ENCODE peak calls at places on chromosome 21, in nine cellular contexts. J, E, L, V, D, X, O, N and G are unnamed samples.
A peak's percentile ranks its signal among the peaks of the same experiment; 100 is the strongest.

GRCh38 chr21:42566524-42567180 is 53.0 kb downstream of the SLC37A1 start:
- DNase-seq in J (no peak), E (no peak), L (no peak), V (no peak), D (peak; percentile 29), X (no peak), O (no peak), N (peak; percentile 50), G (no peak)

GRCh38 chr21:35048183-35048601 is 910 bp downstream of the RUNX1 start:
- DNase-seq in J (no peak), E (no peak), L (no peak), V (peak; percentile 16), D (no peak), X (peak; percentile 31), O (no peak), N (no peak), G (no peak)

GRCh38 chr21:34344584-34344983 is 19.2 kb upstream of the KCNE2 start:
- DNase-seq in J (no peak), E (no peak), L (no peak), V (no peak), D (no peak), X (no peak), O (no peak), N (peak; percentile 29), G (no peak)

GRCh38 chr21:34107606-34108005 is 34.2 kb downstream of the MRPS6 start:
- DNase-seq in J (no peak), E (no peak), L (no peak), V (no peak), D (no peak), X (no peak), O (no peak), N (no peak), G (no peak)

GRCh38 chr21:15015622-15016471 is 49.0 kb downstream of the NRIP1 start:
- DNase-seq in J (no peak), E (peak; percentile 43), L (peak; percentile 56), V (peak; percentile 90), D (no peak), X (no peak), O (no peak), N (no peak), G (no peak)

GRCh38 chr21:16420086-16420724 is 690.4 kb downstream of the USP25 start:
- DNase-seq in J (no peak), E (peak; percentile 89), L (no peak), V (peak; percentile 78), D (no peak), X (no peak), O (peak; percentile 69), N (no peak), G (no peak)

GRCh38 chr21:38897532-38898421 is 92.0 kb downstream of the ETS2 start:
- DNase-seq in J (no peak), E (no peak), L (no peak), V (no peak), D (no peak), X (no peak), O (no peak), N (no peak), G (no peak)

GRCh38 chr21:41142051-41142795 is 25.7 kb upstream of the BACE2 start:
- DNase-seq in J (peak; percentile 9), E (peak; percentile 54), L (peak; percentile 6), V (peak; percentile 86), D (no peak), X (no peak), O (no peak), N (no peak), G (no peak)

GRCh38 chr21:10616535-10616934 is 95.2 kb downstream of the TPTE start:
- DNase-seq in J (no peak), E (no peak), L (no peak), V (no peak), D (no peak), X (no peak), O (no peak), N (no peak), G (no peak)

GRCh38 chr21:21102874-21103273 is 104.7 kb downstream of the NCAM2 start:
- DNase-seq in J (no peak), E (no peak), L (no peak), V (no peak), D (no peak), X (no peak), O (no peak), N (no peak), G (no peak)

GRCh38 chr21:21103692-21104091 is 105.5 kb downstream of the NCAM2 start:
- DNase-seq in J (no peak), E (no peak), L (no peak), V (no peak), D (no peak), X (no peak), O (no peak), N (no peak), G (no peak)

GRCh38 chr21:21096956-21097355 is 98.7 kb downstream of the NCAM2 start:
- DNase-seq in J (no peak), E (no peak), L (no peak), V (no peak), D (no peak), X (no peak), O (no peak), N (no peak), G (no peak)

GRCh38 chr21:21097425-21097824 is 99.2 kb downstream of the NCAM2 start:
- DNase-seq in J (no peak), E (no peak), L (no peak), V (no peak), D (no peak), X (no peak), O (no peak), N (no peak), G (no peak)

DNA sequence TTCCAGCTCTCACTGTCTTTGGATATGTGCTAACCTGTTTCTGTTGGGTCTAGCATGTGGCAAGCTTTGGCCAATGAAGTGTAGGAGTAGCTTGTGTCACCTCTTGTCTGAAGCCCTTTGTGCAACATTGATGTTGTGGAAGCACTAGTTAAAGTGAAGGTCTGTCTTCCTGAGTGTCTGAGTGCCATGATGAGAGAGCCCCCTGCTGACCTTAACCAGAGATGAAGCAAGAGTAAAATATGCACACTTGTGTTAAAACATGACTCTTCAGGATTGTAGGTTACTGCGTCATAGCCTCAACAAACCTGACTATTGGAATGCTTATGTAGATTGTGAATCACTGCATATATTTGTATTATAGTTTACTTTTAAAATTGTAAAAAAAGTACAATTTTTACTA is 103.7 kb downstream of the NCAM2 start:
- DNase-seq in J (peak; percentile 76), E (peak; percentile 60), L (peak; percentile 43), V (no peak), D (no peak), X (no peak), O (no peak), N (no peak), G (no peak)
- TF ChIP-seq CTCF in J (peak; percentile 60), E (no peak), L (peak; percentile 28), V (no peak), D (no peak), X (no peak), O (no peak), N (no peak), G (no peak)

GRCh38 chr21:45541221-45542039 is 810 bp downstream of the SLC19A1 start:
- DNase-seq in J (peak; percentile 46), E (peak; percentile 72), L (no peak), V (peak; percentile 75), D (peak; percentile 91), X (peak; percentile 64), O (peak; percentile 75), N (peak; percentile 93), G (peak; percentile 96)
- TF ChIP-seq CTCF in J (no peak), E (no peak), L (no peak), V (no peak), D (no peak), X (no peak), O (no peak), N (no peak), G (no peak)

GRCh38 chr21:43818685-43819084 is 29.3 kb downstream of the RRP1 start:
- DNase-seq in J (no peak), E (no peak), L (no peak), V (no peak), D (no peak), X (no peak), O (no peak), N (no peak), G (no peak)

GRCh38 chr21:43815991-43816390 is 26.6 kb downstream of the RRP1 start:
- DNase-seq in J (no peak), E (no peak), L (no peak), V (no peak), D (no peak), X (no peak), O (no peak), N (no peak), G (no peak)

GRCh38 chr21:43815107-43815742 is 25.8 kb downstream of the RRP1 start:
- DNase-seq in J (peak; percentile 86), E (no peak), L (no peak), V (no peak), D (no peak), X (no peak), O (no peak), N (no peak), G (no peak)

GRCh38 chr21:43817157-43818086 is 28.0 kb downstream of the RRP1 start:
- DNase-seq in J (no peak), E (no peak), L (no peak), V (no peak), D (no peak), X (no peak), O (no peak), N (no peak), G (no peak)

DNA sequence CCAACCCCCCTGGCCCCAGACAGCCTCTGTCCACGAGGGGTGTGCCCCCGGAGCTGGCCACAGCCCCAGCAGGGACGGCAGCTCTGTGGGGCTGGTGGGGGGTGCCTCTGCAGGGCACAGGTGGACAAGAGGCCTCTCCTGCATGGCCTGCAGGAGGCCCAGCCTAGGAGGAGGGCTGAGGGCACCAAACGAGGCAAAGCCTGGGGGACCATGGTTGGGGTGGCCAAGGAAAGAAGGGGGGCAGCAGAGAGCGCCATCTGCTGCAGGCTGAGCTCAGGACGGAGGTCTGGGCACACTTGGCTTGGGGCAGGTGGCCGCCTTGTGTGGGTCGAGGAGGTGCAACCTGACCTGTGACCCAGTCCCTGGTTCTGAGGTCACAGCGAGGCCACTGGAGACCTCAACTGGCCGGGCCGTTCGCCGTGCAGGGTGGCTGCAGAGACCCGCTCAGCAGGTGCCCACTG is 27.3 kb downstream of the RRP1 start:
- DNase-seq in J (peak; percentile 63), E (no peak), L (no peak), V (no peak), D (no peak), X (no peak), O (no peak), N (no peak), G (no peak)
- TF ChIP-seq CTCF in J (peak; percentile 39), E (no peak), L (no peak), V (no peak), D (no peak), X (no peak), O (no peak), N (no peak), G (no peak)

DNA sequence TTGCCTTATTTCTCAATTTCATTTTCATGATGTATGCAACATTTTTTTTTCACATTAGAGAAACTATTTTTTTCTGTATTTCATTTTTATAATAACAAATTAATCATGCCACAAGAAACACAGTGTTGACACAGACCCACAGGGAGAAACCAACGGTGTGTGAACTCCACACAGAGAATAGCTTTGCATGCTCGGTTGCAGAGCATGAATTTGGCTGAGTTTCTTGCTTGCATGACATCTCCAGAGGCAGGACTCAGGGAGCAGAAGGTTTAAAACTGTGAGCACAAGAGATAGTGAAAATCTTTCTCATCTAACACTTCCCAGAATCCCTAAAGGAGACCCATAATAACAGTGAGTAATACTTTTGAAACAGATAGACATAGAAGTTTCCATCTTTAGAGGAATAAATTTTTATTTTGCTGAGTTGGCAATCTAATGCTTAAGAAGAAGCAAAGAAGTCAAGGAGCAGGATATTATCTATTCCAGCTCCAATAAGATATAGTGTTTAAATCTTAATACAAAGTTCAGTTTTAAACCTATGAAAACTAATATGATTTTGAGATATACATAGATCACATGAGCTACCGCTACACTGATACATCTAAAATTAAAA is 890.9 kb downstream of the MRPL39 start:
- DNase-seq in J (no peak), E (no peak), L (no peak), V (no peak), D (no peak), X (no peak), O (no peak), N (no peak), G (no peak)
- TF ChIP-seq CTCF in J (no peak), E (no peak), L (no peak), V (no peak), D (no peak), X (no peak), O (no peak), N (no peak), G (no peak)